ENCODE peak calls at places on chromosomes 6 and 20, in six cellular contexts. N, V, Q, C, P and B are unnamed samples.

GRCh38 chr6:39914239-39914638 is 20.0 kb downstream of the MOCS1 start:
- DNase-seq in V (no peak), C (no peak), N (no peak), Q (no peak), P (no peak), B (no peak)

GRCh38 chr6:146931214-146931613 is 273.0 kb upstream of the STXBP5 start:
- DNase-seq in C (no peak), N (no peak), V (no peak), P (no peak), Q (no peak), B (no peak)

GRCh38 chr6:33621396-33622388 is 570 bp downstream of the ITPR3 start:
- DNase-seq in N (peak; percentile 81), Q (peak; percentile 58), P (peak; percentile 28), C (no peak), V (no peak), B (no peak)

GRCh38 chr6:168029459-168030217 is 32.2 kb downstream of the KIF25 start:
- DNase-seq in C (no peak), N (no peak), Q (no peak), P (no peak), V (no peak), B (no peak)

GRCh38 chr6:39841923-39842322 is 49.7 kb downstream of the DAAM2 start:
- DNase-seq in V (no peak), P (no peak), N (no peak), Q (no peak), C (no peak), B (no peak)

GRCh38 chr6:149855040-149855654 is 9.0 kb downstream of the LRP11 start:
- DNase-seq in C (no peak), P (peak; percentile 96), Q (no peak), V (peak; percentile 94), N (no peak), B (peak; percentile 95)

GRCh38 chr6:35413911-35414310 is 38.2 kb upstream of the FANCE start:
- DNase-seq in Q (no peak), V (no peak), C (no peak), P (no peak), N (no peak), B (no peak)

GRCh38 chr6:101826678-101827077 is 433.2 kb downstream of the GRIK2 start:
- DNase-seq in P (no peak), V (no peak), C (no peak), N (no peak), Q (no peak), B (no peak)

GRCh38 chr20:16654858-16655257 is 75.0 kb upstream of the SNRPB2 start:
- DNase-seq in Q (no peak), V (no peak), P (no peak), C (no peak), N (no peak), B (no peak)

GRCh38 chr6:13544454-13545186 is 29.8 kb upstream of the SIRT5 start:
- DNase-seq in N (no peak), V (no peak), C (no peak), Q (no peak), P (no peak), B (no peak)

GRCh38 chr6:126723541-126724170 is 383.7 kb downstream of the CENPW start:
- DNase-seq in Q (no peak), C (no peak), V (no peak), N (no peak), P (no peak), B (no peak)

GRCh38 chr20:58344741-58345140 is 35.2 kb downstream of the RAB22A start:
- DNase-seq in N (no peak), P (no peak), V (peak; percentile 71), Q (no peak), C (no peak), B (peak; percentile 56)

GRCh38 chr6:82348130-82348529 is 15.5 kb upstream of the TPBG start:
- DNase-seq in V (no peak), P (no peak), C (no peak), Q (peak; percentile 65), N (no peak), B (peak; percentile 27)

GRCh38 chr20:34420146-34420545 is 57.1 kb downstream of the ITCH start:
- DNase-seq in P (no peak), N (no peak), V (peak; percentile 21), C (no peak), Q (no peak), B (no peak)

GRCh38 chr6:53033764-53034163 is 31.4 kb upstream of the FBXO9 start:
- DNase-seq in V (peak; percentile 88), N (no peak), Q (no peak), C (no peak), P (peak; percentile 81), B (peak; percentile 66)

GRCh38 chr6:96542702-96543101 is 20.2 kb upstream of the FHL5 start:
- DNase-seq in Q (no peak), V (no peak), P (peak; percentile 14), C (no peak), N (no peak), B (peak; percentile 12)

GRCh38 chr6:153130515-153131036 is 506 bp downstream of the RGS17 start:
- DNase-seq in P (no peak), Q (no peak), V (no peak), N (peak; percentile 67), C (peak; percentile 8), B (no peak)

GRCh38 chr20:12570371-12570770 is 438.4 kb upstream of the SPTLC3 start:
- DNase-seq in N (peak; percentile 64), V (no peak), P (peak; percentile 36), C (peak; percentile 27), Q (peak; percentile 81), B (peak; percentile 15)

GRCh38 chr6:143160008-143160407 is 99.3 kb downstream of the AIG1 start:
- DNase-seq in Q (no peak), P (no peak), C (no peak), V (peak; percentile 22), N (no peak), B (no peak)

DNA sequence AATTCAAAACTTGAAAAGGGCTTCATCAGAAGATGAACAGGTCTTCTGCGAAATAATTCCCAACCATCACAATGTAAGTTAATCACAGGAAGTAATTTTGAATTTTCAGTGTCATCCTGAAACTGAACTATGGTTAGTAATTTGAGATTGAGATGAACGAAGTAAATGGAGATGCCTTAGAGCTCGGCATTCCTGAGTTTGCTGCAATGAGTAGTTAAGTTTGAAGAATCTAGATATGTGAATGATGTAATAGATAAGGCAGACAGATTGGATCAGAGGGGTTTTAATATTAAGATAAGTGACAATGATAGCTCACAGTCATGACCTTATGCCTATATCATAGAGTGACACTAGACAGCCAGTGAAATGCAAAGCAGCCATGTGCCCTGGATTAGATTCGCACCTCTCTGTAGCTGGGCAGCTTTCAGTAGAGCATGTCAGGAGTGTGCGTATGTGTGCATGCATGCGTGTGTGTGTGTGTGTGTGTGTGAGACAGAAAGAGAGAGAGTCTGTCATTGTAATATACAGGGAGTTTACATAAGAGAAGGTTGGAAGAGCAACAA is 232.9 kb downstream of the GMPR start:
- DNase-seq in N (no peak), C (no peak), V (peak; percentile 49), Q (no peak), P (no peak), B (peak; percentile 70)
- H2AFZ ChIP-seq in N (no peak overlapping the region), C (no peak overlapping the region), V (peak overlapping the region; percentile 58), Q (no peak overlapping the region), P (no peak overlapping the region), B (no peak overlapping the region)

GRCh38 chr20:4370856-4371255 is 350.9 kb upstream of the PRND start:
- DNase-seq in N (no peak), V (no peak), P (no peak), C (no peak), Q (no peak), B (no peak)

GRCh38 chr20:4369119-4369797 is 352.5 kb upstream of the PRND start:
- DNase-seq in N (no peak), C (no peak), V (no peak), P (no peak), Q (no peak), B (no peak)

GRCh38 chr20:4369798-4370124 is 351.9 kb upstream of the PRND start:
- DNase-seq in Q (no peak), V (no peak), C (no peak), N (no peak), P (no peak), B (no peak)

GRCh38 chr20:4373454-4373853 is 348.3 kb upstream of the PRND start:
- DNase-seq in Q (no peak), N (no peak), C (no peak), V (no peak), P (no peak), B (no peak)

DNA sequence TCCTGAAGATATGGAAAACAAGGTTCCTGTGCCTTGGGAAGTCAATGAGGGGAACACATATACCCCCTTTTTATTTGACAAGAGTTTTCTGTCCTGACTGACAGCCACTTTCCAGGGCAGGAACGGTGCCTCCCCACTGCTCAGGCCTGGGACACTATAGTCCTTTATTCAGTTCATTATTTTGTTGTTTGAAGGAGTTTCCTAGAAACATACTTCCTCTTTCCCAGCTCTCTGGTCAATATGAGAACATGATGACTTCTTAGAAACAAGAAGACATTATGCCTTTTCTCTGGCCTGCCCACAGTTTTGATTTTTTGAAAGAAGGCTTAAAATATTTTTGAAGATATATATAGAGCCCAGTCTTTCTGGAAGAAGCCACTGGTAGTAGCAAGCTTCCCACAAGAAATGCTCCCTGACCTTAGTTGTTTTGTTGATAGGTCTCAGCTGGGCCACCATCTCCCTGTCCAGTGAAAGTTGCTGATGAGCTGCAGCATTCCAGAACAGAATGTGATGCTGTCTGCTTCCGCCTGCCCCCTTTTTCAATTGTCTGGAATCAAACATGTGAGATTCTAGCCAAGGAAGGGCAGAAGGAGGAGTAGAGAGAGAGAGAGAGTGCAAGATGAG is 350.0 kb upstream of the PRND start:
- DNase-seq in N (no peak), P (no peak), Q (no peak), V (no peak), C (no peak), B (no peak)
- H4K91ac ChIP-seq in N (no peak overlapping the region), P (no peak overlapping the region), Q (no peak overlapping the region), V (no peak overlapping the region), C (no peak overlapping the region), B (no peak overlapping the region)

GRCh38 chr6:71496018-71496800 is 207.6 kb downstream of the OGFRL1 start:
- DNase-seq in N (no peak), C (no peak), P (peak; percentile 58), V (peak; percentile 31), Q (no peak), B (no peak)
- H2AFZ ChIP-seq in N (peak overlapping the region; percentile 88), C (peak overlapping the region; percentile 63), P (no peak overlapping the region), V (peak overlapping the region; percentile 74), Q (no peak overlapping the region), B (no peak overlapping the region)

GRCh38 chr6:69866351-69867074 is at the start of gene COL19A1:
- DNase-seq in V (no peak), C (peak; percentile 32), Q (peak; percentile 56), P (peak; percentile 38), N (peak; percentile 60), B (no peak)
- H4K91ac ChIP-seq in V (no peak within 1 kb of the TSS), C (no peak within 1 kb of the TSS), Q (no peak within 1 kb of the TSS), P (peak within 1 kb of the TSS; percentile 89), N (no peak within 1 kb of the TSS), B (peak within 1 kb of the TSS; percentile 49)

GRCh38 chr6:55578537-55579363 is at the start of gene HMGCLL1:
- DNase-seq in C (peak; percentile 66), Q (peak; percentile 90), P (peak; percentile 30), V (no peak), N (peak; percentile 88), B (peak; percentile 60)
- H2AFZ ChIP-seq in C (peak within 1 kb of the TSS; percentile 96), Q (peak within 1 kb of the TSS; percentile 89), P (peak within 1 kb of the TSS; percentile 97), V (peak within 1 kb of the TSS; percentile 90), N (peak within 1 kb of the TSS; percentile 87), B (no peak within 1 kb of the TSS)

GRCh38 chr6:165233089-165233488 is 76.3 kb downstream of the C6orf118 start:
- DNase-seq in V (no peak), Q (no peak), C (no peak), N (no peak), P (no peak), B (no peak)
- H4K91ac ChIP-seq in V (no peak overlapping the region), Q (no peak overlapping the region), C (no peak overlapping the region), N (no peak overlapping the region), P (no peak overlapping the region), B (no peak overlapping the region)